ENCODE peak calls at places on chromosomes 6 and 20, in nine cellular contexts. One of them, this sample, is unnamed.

GRCh38 chr20:58228484-58229197 is at the start of gene ANKRD60:
- DNase-seq in coronary artery: no peak
- DNase-seq in OCI-LY7: no peak
- DNase-seq in progenitor cell of endocrine pancreas: no peak
- DNase-seq in prostate gland: no peak
- DNase-seq in CD8-positive, alpha-beta T cell: peak; percentile 86
- DNase-seq in tibial artery: no peak
- DNase-seq in AG10803: peak; percentile 13
- DNase-seq in HFF-Myc: no peak
- DNase-seq in this sample: peak; percentile 64

GRCh38 chr6:89584539-89584938 is 54.0 kb downstream of the LYRM2 start:
- DNase-seq in tibial artery: no peak
- DNase-seq in AG10803: no peak
- DNase-seq in progenitor cell of endocrine pancreas: no peak
- DNase-seq in prostate gland: no peak
- DNase-seq in CD8-positive, alpha-beta T cell: no peak
- DNase-seq in HFF-Myc: no peak
- DNase-seq in OCI-LY7: no peak
- DNase-seq in coronary artery: no peak
- DNase-seq in this sample: no peak

GRCh38 chr6:33720998-33721397 is 9.5 kb upstream of the UQCC2 start:
- DNase-seq in CD8-positive, alpha-beta T cell: no peak
- DNase-seq in AG10803: no peak
- DNase-seq in prostate gland: no peak
- DNase-seq in OCI-LY7: no peak
- DNase-seq in tibial artery: no peak
- DNase-seq in progenitor cell of endocrine pancreas: no peak
- DNase-seq in coronary artery: no peak
- DNase-seq in HFF-Myc: no peak
- DNase-seq in this sample: no peak

GRCh38 chr6:75424610-75425548 is 68.7 kb downstream of the FILIP1 start:
- DNase-seq in progenitor cell of endocrine pancreas: no peak
- DNase-seq in AG10803: no peak
- DNase-seq in OCI-LY7: no peak
- DNase-seq in tibial artery: no peak
- DNase-seq in HFF-Myc: peak; percentile 69
- DNase-seq in CD8-positive, alpha-beta T cell: no peak
- DNase-seq in prostate gland: no peak
- DNase-seq in coronary artery: no peak
- DNase-seq in this sample: no peak

GRCh38 chr6:231779-232178 is 60.5 kb upstream of the DUSP22 start:
- DNase-seq in HFF-Myc: no peak
- DNase-seq in progenitor cell of endocrine pancreas: no peak
- DNase-seq in OCI-LY7: no peak
- DNase-seq in AG10803: no peak
- DNase-seq in prostate gland: no peak
- DNase-seq in tibial artery: no peak
- DNase-seq in coronary artery: no peak
- DNase-seq in CD8-positive, alpha-beta T cell: no peak
- DNase-seq in this sample: peak; percentile 58

GRCh38 chr6:61649845-61650244 is 636.2 kb downstream of the KHDRBS2 start:
- DNase-seq in HFF-Myc: no peak
- DNase-seq in OCI-LY7: no peak
- DNase-seq in tibial artery: no peak
- DNase-seq in CD8-positive, alpha-beta T cell: no peak
- DNase-seq in prostate gland: no peak
- DNase-seq in coronary artery: no peak
- DNase-seq in progenitor cell of endocrine pancreas: no peak
- DNase-seq in AG10803: no peak
- DNase-seq in this sample: no peak

GRCh38 chr6:118324081-118324480 is 224.0 kb upstream of the PLN start:
- DNase-seq in HFF-Myc: no peak
- DNase-seq in coronary artery: no peak
- DNase-seq in OCI-LY7: no peak
- DNase-seq in prostate gland: no peak
- DNase-seq in AG10803: no peak
- DNase-seq in CD8-positive, alpha-beta T cell: no peak
- DNase-seq in tibial artery: no peak
- DNase-seq in progenitor cell of endocrine pancreas: no peak
- DNase-seq in this sample: no peak

GRCh38 chr6:11605507-11605905 is 68.0 kb downstream of the TMEM170B start:
- DNase-seq in HFF-Myc: no peak
- DNase-seq in coronary artery: no peak
- DNase-seq in tibial artery: no peak
- DNase-seq in prostate gland: no peak
- DNase-seq in AG10803: no peak
- DNase-seq in CD8-positive, alpha-beta T cell: no peak
- DNase-seq in progenitor cell of endocrine pancreas: no peak
- DNase-seq in OCI-LY7: no peak
- DNase-seq in this sample: no peak

GRCh38 chr6:44731485-44732095 is 344.1 kb downstream of the CDC5L start:
- DNase-seq in AG10803: no peak
- DNase-seq in progenitor cell of endocrine pancreas: no peak
- DNase-seq in prostate gland: no peak
- DNase-seq in coronary artery: peak; percentile 31
- DNase-seq in HFF-Myc: no peak
- DNase-seq in OCI-LY7: no peak
- DNase-seq in tibial artery: no peak
- DNase-seq in CD8-positive, alpha-beta T cell: no peak
- DNase-seq in this sample: no peak

GRCh38 chr6:105805581-105806023 is 280.5 kb upstream of the PRDM1 start:
- DNase-seq in prostate gland: no peak
- DNase-seq in HFF-Myc: no peak
- DNase-seq in coronary artery: no peak
- DNase-seq in CD8-positive, alpha-beta T cell: no peak
- DNase-seq in AG10803: no peak
- DNase-seq in progenitor cell of endocrine pancreas: no peak
- DNase-seq in OCI-LY7: no peak
- DNase-seq in tibial artery: no peak
- DNase-seq in this sample: no peak

GRCh38 chr6:139882234-139882633 is 507.8 kb upstream of the CITED2 start:
- DNase-seq in prostate gland: no peak
- DNase-seq in AG10803: no peak
- DNase-seq in coronary artery: no peak
- DNase-seq in OCI-LY7: no peak
- DNase-seq in CD8-positive, alpha-beta T cell: no peak
- DNase-seq in tibial artery: no peak
- DNase-seq in progenitor cell of endocrine pancreas: no peak
- DNase-seq in HFF-Myc: no peak
- DNase-seq in this sample: no peak

GRCh38 chr6:139881728-139882211 is 507.3 kb upstream of the CITED2 start:
- DNase-seq in progenitor cell of endocrine pancreas: no peak
- DNase-seq in AG10803: no peak
- DNase-seq in coronary artery: no peak
- DNase-seq in HFF-Myc: no peak
- DNase-seq in CD8-positive, alpha-beta T cell: no peak
- DNase-seq in tibial artery: no peak
- DNase-seq in OCI-LY7: peak; percentile 23
- DNase-seq in prostate gland: peak; percentile 34
- DNase-seq in this sample: peak; percentile 37

GRCh38 chr6:139879823-139880356 is 505.4 kb upstream of the CITED2 start:
- DNase-seq in CD8-positive, alpha-beta T cell: no peak
- DNase-seq in OCI-LY7: no peak
- DNase-seq in AG10803: no peak
- DNase-seq in tibial artery: no peak
- DNase-seq in HFF-Myc: no peak
- DNase-seq in progenitor cell of endocrine pancreas: no peak
- DNase-seq in coronary artery: no peak
- DNase-seq in prostate gland: no peak
- DNase-seq in this sample: no peak

GRCh38 chr6:139881251-139881650 is 506.8 kb upstream of the CITED2 start:
- DNase-seq in progenitor cell of endocrine pancreas: no peak
- DNase-seq in OCI-LY7: no peak
- DNase-seq in AG10803: no peak
- DNase-seq in CD8-positive, alpha-beta T cell: no peak
- DNase-seq in prostate gland: no peak
- DNase-seq in HFF-Myc: no peak
- DNase-seq in tibial artery: no peak
- DNase-seq in coronary artery: no peak
- DNase-seq in this sample: no peak

GRCh38 chr6:139877828-139878405 is 503.5 kb upstream of the CITED2 start:
- DNase-seq in OCI-LY7: no peak
- DNase-seq in prostate gland: no peak
- DNase-seq in progenitor cell of endocrine pancreas: no peak
- DNase-seq in CD8-positive, alpha-beta T cell: no peak
- DNase-seq in tibial artery: no peak
- DNase-seq in AG10803: no peak
- DNase-seq in coronary artery: no peak
- DNase-seq in HFF-Myc: no peak
- DNase-seq in this sample: no peak
- TF ChIP-seq CTCF in OCI-LY7: no peak
- TF ChIP-seq CTCF in prostate gland: no peak
- TF ChIP-seq CTCF in progenitor cell of endocrine pancreas: no peak
- TF ChIP-seq CTCF in CD8-positive, alpha-beta T cell: no peak
- TF ChIP-seq CTCF in tibial artery: no peak
- TF ChIP-seq CTCF in AG10803: no peak
- TF ChIP-seq CTCF in coronary artery: no peak
- TF ChIP-seq CTCF in HFF-Myc: no peak
- TF ChIP-seq CTCF in this sample: no peak

GRCh38 chr20:53263554-53264438 is 291.6 kb downstream of the TSHZ2 start:
- DNase-seq in HFF-Myc: no peak
- DNase-seq in prostate gland: no peak
- DNase-seq in AG10803: no peak
- DNase-seq in OCI-LY7: no peak
- DNase-seq in tibial artery: no peak
- DNase-seq in progenitor cell of endocrine pancreas: no peak
- DNase-seq in coronary artery: no peak
- DNase-seq in CD8-positive, alpha-beta T cell: no peak
- DNase-seq in this sample: no peak
- TF ChIP-seq CTCF in HFF-Myc: no peak
- TF ChIP-seq CTCF in prostate gland: no peak
- TF ChIP-seq CTCF in AG10803: no peak
- TF ChIP-seq CTCF in OCI-LY7: no peak
- TF ChIP-seq CTCF in tibial artery: no peak
- TF ChIP-seq CTCF in progenitor cell of endocrine pancreas: no peak
- TF ChIP-seq CTCF in coronary artery: no peak
- TF ChIP-seq CTCF in CD8-positive, alpha-beta T cell: no peak
- TF ChIP-seq CTCF in this sample: no peak

GRCh38 chr6:110731898-110732297 is 83.4 kb downstream of the CDK19 start:
- DNase-seq in progenitor cell of endocrine pancreas: no peak
- DNase-seq in CD8-positive, alpha-beta T cell: no peak
- DNase-seq in coronary artery: no peak
- DNase-seq in tibial artery: no peak
- DNase-seq in prostate gland: no peak
- DNase-seq in OCI-LY7: no peak
- DNase-seq in AG10803: no peak
- DNase-seq in HFF-Myc: no peak
- DNase-seq in this sample: no peak
- TF ChIP-seq CTCF in progenitor cell of endocrine pancreas: no peak
- TF ChIP-seq CTCF in CD8-positive, alpha-beta T cell: no peak
- TF ChIP-seq CTCF in coronary artery: no peak
- TF ChIP-seq CTCF in tibial artery: no peak
- TF ChIP-seq CTCF in prostate gland: no peak
- TF ChIP-seq CTCF in OCI-LY7: no peak
- TF ChIP-seq CTCF in AG10803: no peak
- TF ChIP-seq CTCF in HFF-Myc: no peak
- TF ChIP-seq CTCF in this sample: peak; percentile 4

GRCh38 chr20:25300496-25301170 is 52.7 kb downstream of the PYGB start:
- DNase-seq in progenitor cell of endocrine pancreas: no peak
- DNase-seq in OCI-LY7: no peak
- DNase-seq in HFF-Myc: no peak
- DNase-seq in AG10803: no peak
- DNase-seq in prostate gland: no peak
- DNase-seq in tibial artery: no peak
- DNase-seq in coronary artery: no peak
- DNase-seq in CD8-positive, alpha-beta T cell: no peak
- DNase-seq in this sample: no peak
- TF ChIP-seq CTCF in progenitor cell of endocrine pancreas: no peak
- TF ChIP-seq CTCF in OCI-LY7: no peak
- TF ChIP-seq CTCF in HFF-Myc: peak; percentile 5
- TF ChIP-seq CTCF in AG10803: no peak
- TF ChIP-seq CTCF in prostate gland: no peak
- TF ChIP-seq CTCF in tibial artery: no peak
- TF ChIP-seq CTCF in coronary artery: no peak
- TF ChIP-seq CTCF in CD8-positive, alpha-beta T cell: no peak
- TF ChIP-seq CTCF in this sample: no peak

GRCh38 chr6:153058909-153059308 is 56.4 kb upstream of the MTRF1L start:
- DNase-seq in HFF-Myc: no peak
- DNase-seq in progenitor cell of endocrine pancreas: no peak
- DNase-seq in AG10803: no peak
- DNase-seq in coronary artery: no peak
- DNase-seq in tibial artery: no peak
- DNase-seq in prostate gland: no peak
- DNase-seq in OCI-LY7: no peak
- DNase-seq in CD8-positive, alpha-beta T cell: no peak
- DNase-seq in this sample: no peak

GRCh38 chr6:153059311-153059710 is 56.8 kb upstream of the MTRF1L start:
- DNase-seq in coronary artery: no peak
- DNase-seq in prostate gland: no peak
- DNase-seq in CD8-positive, alpha-beta T cell: no peak
- DNase-seq in OCI-LY7: no peak
- DNase-seq in progenitor cell of endocrine pancreas: no peak
- DNase-seq in AG10803: no peak
- DNase-seq in tibial artery: no peak
- DNase-seq in HFF-Myc: no peak
- DNase-seq in this sample: no peak

GRCh38 chr6:153058291-153058690 is 55.8 kb upstream of the MTRF1L start:
- DNase-seq in CD8-positive, alpha-beta T cell: no peak
- DNase-seq in progenitor cell of endocrine pancreas: no peak
- DNase-seq in AG10803: no peak
- DNase-seq in coronary artery: no peak
- DNase-seq in prostate gland: no peak
- DNase-seq in OCI-LY7: no peak
- DNase-seq in tibial artery: no peak
- DNase-seq in HFF-Myc: no peak
- DNase-seq in this sample: no peak

GRCh38 chr6:153062516-153062915 is 60.0 kb upstream of the MTRF1L start:
- DNase-seq in progenitor cell of endocrine pancreas: no peak
- DNase-seq in tibial artery: no peak
- DNase-seq in prostate gland: no peak
- DNase-seq in CD8-positive, alpha-beta T cell: no peak
- DNase-seq in AG10803: no peak
- DNase-seq in HFF-Myc: no peak
- DNase-seq in OCI-LY7: no peak
- DNase-seq in coronary artery: no peak
- DNase-seq in this sample: no peak

DNA sequence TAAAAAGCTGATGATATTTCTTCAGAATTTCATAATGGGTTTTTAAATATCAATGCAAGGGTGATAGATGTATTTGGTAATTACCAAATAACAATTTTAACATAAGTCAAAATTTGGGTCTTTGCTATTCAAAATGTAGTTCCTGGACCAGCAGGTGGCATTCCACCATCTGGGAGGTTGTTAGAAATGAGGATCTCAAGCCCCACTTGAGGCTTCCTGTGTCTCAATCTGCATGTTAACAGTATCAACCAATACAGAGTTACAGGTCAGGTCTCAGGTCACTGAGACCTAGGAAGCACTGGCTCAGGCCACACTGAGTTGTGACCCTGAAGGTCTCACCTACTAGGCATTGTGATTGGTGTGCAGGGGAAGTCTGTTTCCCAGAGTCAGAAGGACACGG is 57.2 kb upstream of the MTRF1L start:
- DNase-seq in AG10803: peak; percentile 5
- DNase-seq in tibial artery: no peak
- DNase-seq in HFF-Myc: no peak
- DNase-seq in progenitor cell of endocrine pancreas: no peak
- DNase-seq in coronary artery: no peak
- DNase-seq in OCI-LY7: no peak
- DNase-seq in prostate gland: no peak
- DNase-seq in CD8-positive, alpha-beta T cell: no peak
- DNase-seq in this sample: no peak
- TF ChIP-seq CTCF in AG10803: peak; percentile 41
- TF ChIP-seq CTCF in tibial artery: no peak
- TF ChIP-seq CTCF in HFF-Myc: peak; percentile 16
- TF ChIP-seq CTCF in progenitor cell of endocrine pancreas: no peak
- TF ChIP-seq CTCF in coronary artery: no peak
- TF ChIP-seq CTCF in OCI-LY7: peak; percentile 35
- TF ChIP-seq CTCF in prostate gland: no peak
- TF ChIP-seq CTCF in CD8-positive, alpha-beta T cell: no peak
- TF ChIP-seq CTCF in this sample: peak; percentile 38

GRCh38 chr6:169640347-169640972 is 61.4 kb downstream of the WDR27 start:
- DNase-seq in tibial artery: no peak
- DNase-seq in CD8-positive, alpha-beta T cell: no peak
- DNase-seq in HFF-Myc: no peak
- DNase-seq in OCI-LY7: no peak
- DNase-seq in coronary artery: no peak
- DNase-seq in progenitor cell of endocrine pancreas: no peak
- DNase-seq in prostate gland: no peak
- DNase-seq in AG10803: peak; percentile 67
- DNase-seq in this sample: no peak
- TF ChIP-seq CTCF in tibial artery: peak; percentile 31
- TF ChIP-seq CTCF in CD8-positive, alpha-beta T cell: no peak
- TF ChIP-seq CTCF in HFF-Myc: no peak
- TF ChIP-seq CTCF in OCI-LY7: no peak
- TF ChIP-seq CTCF in coronary artery: no peak
- TF ChIP-seq CTCF in progenitor cell of endocrine pancreas: no peak
- TF ChIP-seq CTCF in prostate gland: no peak
- TF ChIP-seq CTCF in AG10803: peak; percentile 71
- TF ChIP-seq CTCF in this sample: no peak